ENCODE peak calls at places on chromosomes 13 and 19, in ten cellular contexts. L is T-helper 17 cell; N is NCI-H1930; B is SJSA1; U is stimulated activated CD8-positive, alpha-beta memory T cell treated with anti-CD3 and anti-CD28 coated beads, Interleukin-15, amount 100 ng/mL, for 24 hours; W is glomerular endothelial cell; V is activated naive CD4-positive, alpha-beta T cell treated with anti-CD3 and anti-CD28 coated beads, Interleukin-2, amount 50 U/mL, for 72 hours; Z is activated T-helper 1 cell treated with Interleukin-2 at 50 U/mL for 16 hours; H is stomach; G is T-cell. Y is an unnamed sample.

GRCh38 chr13:30796132-30796832 is 60.9 kb downstream of the ALOX5AP start:
- DNase-seq in L (no peak), N (no peak), B (peak), U (no peak), W (no peak), V (no peak), Z (no peak), H (no peak), G (no peak), Y (no peak)

GRCh38 chr19:18687740-18688465 is 4.4 kb downstream of the CRTC1 start:
- DNase-seq in L (no peak), N (no peak), B (no peak), U (no peak), W (no peak), V (no peak), Z (no peak), H (no peak), G (no peak), Y (no peak)

GRCh38 chr19:10686661-10687517 is 14.3 kb upstream of the QTRT1 start:
- DNase-seq in L (no peak), N (no peak), B (no peak), U (no peak), W (no peak), V (no peak), Z (no peak), H (no peak), G (no peak), Y (no peak)

GRCh38 chr13:91894311-91894710 is 495.9 kb downstream of the GPC5 start:
- DNase-seq in L (no peak), N (no peak), B (no peak), U (no peak), W (no peak), V (no peak), Z (no peak), H (no peak), G (no peak), Y (no peak)

GRCh38 chr13:76481738-76482137 is 404.5 kb downstream of the KCTD12 start:
- DNase-seq in L (no peak), N (no peak), B (no peak), U (no peak), W (no peak), V (no peak), Z (no peak), H (no peak), G (no peak), Y (no peak)

GRCh38 chr19:46193678-46194077 is 35.9 kb upstream of the IGFL1 start:
- DNase-seq in L (no peak), N (no peak), B (no peak), U (no peak), W (no peak), V (no peak), Z (no peak), H (no peak), G (no peak), Y (no peak)

GRCh38 chr19:49570997-49571676 is 9.2 kb downstream of the NOSIP start:
- DNase-seq in L (no peak), N (no peak), B (no peak), U (no peak), W (no peak), V (no peak), Z (no peak), H (peak), G (no peak), Y (peak)

GRCh38 chr13:110993788-110994187 is 78.9 kb upstream of the ANKRD10 start:
- DNase-seq in L (no peak), N (no peak), B (no peak), U (no peak), W (no peak), V (no peak), Z (no peak), H (no peak), G (no peak), Y (no peak)

GRCh38 chr13:110643324-110643723 is 28.0 kb downstream of the NAXD start:
- DNase-seq in L (no peak), N (no peak), B (no peak), U (no peak), W (no peak), V (no peak), Z (no peak), H (peak), G (no peak), Y (no peak)

GRCh38 chr13:46866150-46866549 is 30.7 kb downstream of the HTR2A start:
- DNase-seq in L (no peak), N (no peak), B (no peak), U (no peak), W (no peak), V (no peak), Z (no peak), H (no peak), G (no peak), Y (peak)

GRCh38 chr19:33795370-33796163 is 1.1 kb upstream of the KCTD15 start:
- DNase-seq in L (peak), N (peak), B (peak), U (peak), W (no peak), V (peak), Z (no peak), H (peak), G (no peak), Y (peak)

GRCh38 chr13:114054830-114055439 is 77.5 kb downstream of the RASA3 start:
- DNase-seq in L (no peak), N (no peak), B (no peak), U (no peak), W (no peak), V (no peak), Z (no peak), H (no peak), G (no peak), Y (no peak)

GRCh38 chr13:85142351-85142750 is 656.9 kb downstream of the SLITRK6 start:
- DNase-seq in L (no peak), N (no peak), B (no peak), U (no peak), W (no peak), V (no peak), Z (no peak), H (no peak), G (no peak), Y (no peak)

GRCh38 chr19:35168261-35168660 is 13.7 kb downstream of the FXYD5 start:
- DNase-seq in L (no peak), N (no peak), B (no peak), U (no peak), W (no peak), V (no peak), Z (no peak), H (no peak), G (no peak), Y (no peak)

GRCh38 chr19:13053238-13053637 is 49.4 kb downstream of the LYL1 start:
- DNase-seq in L (no peak), N (no peak), B (no peak), U (no peak), W (no peak), V (no peak), Z (no peak), H (no peak), G (no peak), Y (no peak)

GRCh38 chr19:47310819-47311218 is 1.2 kb downstream of the C5AR1 start:
- DNase-seq in L (no peak), N (no peak), B (no peak), U (no peak), W (no peak), V (no peak), Z (no peak), H (peak), G (no peak), Y (no peak)

GRCh38 chr13:89212186-89212585 is 1541.0 kb downstream of the SLITRK5 start:
- DNase-seq in L (no peak), N (no peak), B (no peak), U (no peak), W (no peak), V (no peak), Z (no peak), H (no peak), G (no peak), Y (no peak)

GRCh38 chr13:109699628-109700071 is 86.7 kb downstream of the IRS2 start:
- DNase-seq in L (no peak), N (no peak), B (no peak), U (no peak), W (no peak), V (no peak), Z (no peak), H (no peak), G (no peak), Y (no peak)

GRCh38 chr19:16889429-16889882 is 657 bp downstream of the F2RL3 start:
- DNase-seq in L (no peak), N (no peak), B (no peak), U (no peak), W (no peak), V (no peak), Z (no peak), H (no peak), G (no peak), Y (no peak)

GRCh38 chr13:101977475-101977874 is 424.4 kb downstream of the FGF14 start:
- DNase-seq in L (no peak), N (no peak), B (no peak), U (no peak), W (no peak), V (no peak), Z (no peak), H (no peak), G (no peak), Y (no peak)

GRCh38 chr19:47035127-47035494 is 13.3 kb downstream of the TMEM160 start:
- DNase-seq in L (no peak), N (no peak), B (no peak), U (no peak), W (no peak), V (no peak), Z (no peak), H (no peak), G (no peak), Y (no peak)

GRCh38 chr19:1274852-1275259 is 474 bp upstream of the FAM174C start:
- DNase-seq in L (no peak), N (no peak), B (no peak), U (no peak), W (no peak), V (no peak), Z (no peak), H (no peak), G (no peak), Y (no peak)

GRCh38 chr19:408441-409005 is 424 bp downstream of the C2CD4C start:
- DNase-seq in L (no peak), N (no peak), B (no peak), U (no peak), W (no peak), V (peak), Z (no peak), H (no peak), G (no peak), Y (no peak)

GRCh38 chr13:41389580-41389979 is 67.8 kb upstream of the RGCC start:
- DNase-seq in L (no peak), N (no peak), B (no peak), U (no peak), W (no peak), V (no peak), Z (no peak), H (no peak), G (no peak), Y (no peak)

GRCh38 chr13:97030705-97031452 is 36.6 kb upstream of the OXGR1 start:
- DNase-seq in L (no peak), N (no peak), B (peak), U (no peak), W (peak), V (no peak), Z (no peak), H (no peak), G (no peak), Y (no peak)

GRCh38 chr19:11375143-11375948 is 880 bp downstream of the SWSAP1 start:
- DNase-seq in L (peak), N (no peak), B (no peak), U (no peak), W (no peak), V (peak), Z (peak), H (peak), G (peak), Y (peak)

Y was measured in transverse colon.